ENCODE peak calls at places on chromosome 22, in nine cellular contexts. L is psoas muscle; Z is colonic mucosa; H is bronchial epithelial cell; P is GM23338; D is endothelial cell; N is CD4-positive, alpha-beta T cell; W is lung; M is foreskin keratinocyte. O is an unnamed sample.

GRCh38 chr22:50600967-50601668 is 525 bp downstream of the MAPK8IP2 start:
- DNase-seq in L (no peak), Z (no peak), H (no peak), P (no peak), D (no peak), N (no peak), W (no peak), M (no peak), O (no peak)

GRCh38 chr22:39316440-39317083 is 2.9 kb downstream of the RPL3 start:
- DNase-seq in L (peak; percentile 86), Z (peak; percentile 80), H (peak; percentile 83), P (peak; percentile 81), D (peak; percentile 78), N (peak; percentile 71), W (peak; percentile 75), M (peak; percentile 83), O (no peak)

GRCh38 chr22:46007848-46008261 is 30.9 kb upstream of the WNT7B start:
- DNase-seq in L (peak; percentile 92), Z (no peak), H (peak; percentile 92), P (no peak), D (no peak), N (no peak), W (peak; percentile 67), M (peak; percentile 89), O (peak; percentile 97)

GRCh38 chr22:46219650-46220049 is 30.4 kb downstream of the CDPF1 start:
- DNase-seq in L (no peak), Z (no peak), H (no peak), P (no peak), D (no peak), N (no peak), W (no peak), M (no peak), O (peak; percentile 13)

GRCh38 chr22:40310081-40310770 is 36.1 kb upstream of the ADSL start:
- DNase-seq in L (no peak), Z (no peak), H (no peak), P (no peak), D (no peak), N (no peak), W (no peak), M (no peak), O (no peak)

GRCh38 chr22:28112548-28113043 is 193.5 kb upstream of the PITPNB start:
- DNase-seq in L (peak; percentile 80), Z (no peak), H (peak; percentile 29), P (peak; percentile 41), D (peak; percentile 16), N (no peak), W (peak; percentile 34), M (peak; percentile 37), O (no peak)

GRCh38 chr22:19527861-19528417 is 3.7 kb upstream of the CLDN5 start:
- DNase-seq in L (no peak), Z (no peak), H (peak; percentile 25), P (no peak), D (no peak), N (no peak), W (no peak), M (no peak), O (peak; percentile 53)

GRCh38 chr22:35705141-35705540 is 12.5 kb upstream of the APOL5 start:
- DNase-seq in L (no peak), Z (no peak), H (peak; percentile 87), P (no peak), D (no peak), N (no peak), W (no peak), M (peak; percentile 59), O (no peak)

GRCh38 chr22:35275580-35275979 is 18.3 kb downstream of the HMGXB4 start:
- DNase-seq in L (no peak), Z (no peak), H (peak; percentile 68), P (no peak), D (no peak), N (no peak), W (no peak), M (peak; percentile 59), O (no peak)

GRCh38 chr22:17411213-17411612 is 42.0 kb downstream of the CECR2 start:
- DNase-seq in L (no peak), Z (no peak), H (no peak), P (no peak), D (no peak), N (no peak), W (no peak), M (no peak), O (no peak)

GRCh38 chr22:39477542-39477941 is 20.7 kb downstream of the MGAT3 start:
- DNase-seq in L (no peak), Z (no peak), H (no peak), P (no peak), D (no peak), N (no peak), W (no peak), M (no peak), O (no peak)

GRCh38 chr22:48520207-48520606 is 1307.5 kb downstream of the BRD1 start:
- DNase-seq in L (no peak), Z (no peak), H (no peak), P (no peak), D (no peak), N (no peak), W (no peak), M (no peak), O (no peak)

GRCh38 chr22:26550498-26551033 is 38.3 kb upstream of the TFIP11 start:
- DNase-seq in L (peak; percentile 62), Z (no peak), H (no peak), P (peak; percentile 36), D (no peak), N (no peak), W (peak; percentile 75), M (no peak), O (no peak)

GRCh38 chr22:26549902-26550497 is 37.7 kb upstream of the TFIP11 start:
- DNase-seq in L (no peak), Z (no peak), H (no peak), P (no peak), D (no peak), N (no peak), W (no peak), M (no peak), O (no peak)

GRCh38 chr22:26552466-26552865 is 37.5 kb downstream of the TPST2 start:
- DNase-seq in L (no peak), Z (no peak), H (no peak), P (no peak), D (no peak), N (no peak), W (no peak), M (no peak), O (no peak)

GRCh38 chr22:26553056-26553752 is 36.7 kb downstream of the TPST2 start:
- DNase-seq in L (no peak), Z (no peak), H (peak; percentile 73), P (no peak), D (no peak), N (no peak), W (no peak), M (peak; percentile 84), O (no peak)

GRCh38 chr22:26551568-26551967 is 38.4 kb downstream of the TPST2 start:
- DNase-seq in L (no peak), Z (no peak), H (no peak), P (no peak), D (no peak), N (no peak), W (no peak), M (no peak), O (no peak)
- TF ChIP-seq CTCF in L (no peak), Z (no peak), H (no peak), P (no peak), D (no peak), N (no peak), W (no peak), M (no peak), O (no peak)

DNA sequence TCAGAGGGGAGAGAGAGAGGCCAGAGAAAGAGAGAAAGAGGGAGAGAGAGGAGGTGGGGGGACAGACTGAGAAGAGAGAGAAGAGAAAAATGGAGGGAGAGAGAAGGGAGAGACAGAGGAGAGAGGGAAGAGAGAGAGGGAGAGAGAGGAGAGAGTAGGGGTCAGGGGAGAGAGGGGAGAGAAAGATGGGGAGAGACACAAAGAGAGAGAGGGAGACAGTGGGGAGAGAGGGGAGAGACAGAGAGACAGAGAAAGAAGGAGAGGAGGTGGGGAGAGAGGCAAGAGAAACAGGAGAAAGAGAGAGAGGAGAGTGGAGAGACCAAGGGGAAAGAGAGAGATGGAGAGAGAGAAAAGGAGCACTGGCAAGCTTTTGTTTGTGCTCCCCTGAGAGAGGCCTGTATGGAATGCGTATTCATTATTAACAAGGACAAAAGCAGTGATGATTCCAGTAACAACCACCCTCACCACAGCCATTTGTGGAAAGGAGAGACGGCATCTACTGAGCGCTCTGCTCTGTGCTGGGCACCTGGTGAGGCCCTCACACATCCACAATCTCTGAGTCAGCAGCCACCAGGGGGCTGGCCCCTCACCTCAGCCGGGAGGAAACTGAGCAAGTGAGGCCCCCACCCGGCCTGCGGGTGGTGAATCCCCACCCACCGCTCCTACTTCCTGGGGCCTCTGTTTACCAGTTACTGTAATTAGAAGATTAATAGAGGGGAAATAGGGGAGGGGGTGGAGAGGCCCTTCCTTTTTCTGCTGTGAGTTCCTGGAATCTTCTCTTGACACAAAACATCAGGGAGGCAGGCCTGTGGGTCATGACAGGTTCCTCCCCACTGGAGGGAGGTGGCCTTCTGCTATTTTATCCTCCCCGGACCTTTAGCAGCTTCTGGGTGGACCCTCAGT is 14.7 kb upstream of the MIAT start:
- DNase-seq in L (no peak), Z (no peak), H (no peak), P (peak; percentile 71), D (peak; percentile 22), N (peak; percentile 66), W (no peak), M (no peak), O (no peak)
- TF ChIP-seq CTCF in L (no peak), Z (no peak), H (no peak), P (peak; percentile 48), D (no peak), N (peak; percentile 58), W (no peak), M (no peak), O (no peak)

GRCh38 chr22:47406896-47407295 is 644.4 kb downstream of the TBC1D22A start:
- DNase-seq in L (no peak), Z (no peak), H (no peak), P (no peak), D (no peak), N (no peak), W (no peak), M (no peak), O (peak; percentile 53)

GRCh38 chr22:47407626-47408025 is 645.2 kb downstream of the TBC1D22A start:
- DNase-seq in L (no peak), Z (no peak), H (no peak), P (no peak), D (no peak), N (no peak), W (no peak), M (no peak), O (no peak)

GRCh38 chr22:47409501-47410275 is 647.2 kb downstream of the TBC1D22A start:
- DNase-seq in L (no peak), Z (no peak), H (no peak), P (no peak), D (no peak), N (no peak), W (no peak), M (no peak), O (peak; percentile 56)

GRCh38 chr22:47406180-47406723 is 643.8 kb downstream of the TBC1D22A start:
- DNase-seq in L (no peak), Z (no peak), H (no peak), P (no peak), D (no peak), N (no peak), W (no peak), M (no peak), O (no peak)

GRCh38 chr22:47408409-47408808 is 646.0 kb downstream of the TBC1D22A start:
- DNase-seq in L (no peak), Z (no peak), H (no peak), P (no peak), D (no peak), N (no peak), W (no peak), M (no peak), O (no peak)
- TF ChIP-seq CTCF in L (no peak), Z (no peak), H (no peak), P (no peak), D (no peak), N (no peak), W (no peak), M (no peak), O (no peak)

GRCh38 chr22:38153821-38154562 is 27.6 kb downstream of the PLA2G6 start:
- DNase-seq in L (no peak), Z (no peak), H (no peak), P (peak; percentile 76), D (no peak), N (no peak), W (no peak), M (no peak), O (no peak)
- TF ChIP-seq CTCF in L (no peak), Z (no peak), H (no peak), P (peak; percentile 56), D (no peak), N (no peak), W (no peak), M (peak; percentile 74), O (peak; percentile 32)

O was measured in chondrocyte.